ENCODE peak calls at places on chromosomes 6 and 20, in four cellular contexts. V, Y, F and H are unnamed samples.

GRCh38 chr20:22768266-22768665 is 183.9 kb upstream of the FOXA2 start:
- DNase-seq in V (no peak), Y (no peak), F (no peak), H (no peak)

GRCh38 chr6:146968041-146968760 is 236.0 kb upstream of the STXBP5 start:
- DNase-seq in V (no peak), Y (no peak), F (no peak), H (no peak)

GRCh38 chr20:13017235-13017634 is 8.5 kb downstream of the SPTLC3 start:
- DNase-seq in V (no peak), Y (no peak), F (no peak), H (no peak)

GRCh38 chr20:10843161-10843711 is 169.4 kb upstream of the JAG1 start:
- DNase-seq in V (no peak), Y (no peak), F (no peak), H (no peak)

GRCh38 chr6:134415194-134415593 is 97.3 kb upstream of the SGK1 start:
- DNase-seq in V (no peak), Y (no peak), F (no peak), H (no peak)

GRCh38 chr6:111793711-111794111 is 79.5 kb downstream of the FYN start:
- DNase-seq in V (peak; percentile 41), Y (no peak), F (no peak), H (no peak)

GRCh38 chr6:4714961-4715501 is 61.2 kb upstream of the CDYL start:
- DNase-seq in V (no peak), Y (no peak), F (no peak), H (no peak)

GRCh38 chr6:140058846-140059245 is 684.4 kb upstream of the CITED2 start:
- DNase-seq in V (no peak), Y (no peak), F (no peak), H (no peak)

GRCh38 chr6:7572213-7572943 is 17.6 kb upstream of the SNRNP48 start:
- DNase-seq in V (no peak), Y (no peak), F (no peak), H (no peak)

GRCh38 chr6:133956413-133957049 is 3.5 kb downstream of the TBPL1 start:
- DNase-seq in V (no peak), Y (no peak), F (no peak), H (no peak)

GRCh38 chr20:35702824-35703695 is 3.9 kb downstream of the ROMO1 start:
- DNase-seq in V (no peak), Y (no peak), F (no peak), H (no peak)
- TF ChIP-seq POLR2AphosphoS5 in V (no peak), Y (no peak), F (no peak), H (no peak)

DNA sequence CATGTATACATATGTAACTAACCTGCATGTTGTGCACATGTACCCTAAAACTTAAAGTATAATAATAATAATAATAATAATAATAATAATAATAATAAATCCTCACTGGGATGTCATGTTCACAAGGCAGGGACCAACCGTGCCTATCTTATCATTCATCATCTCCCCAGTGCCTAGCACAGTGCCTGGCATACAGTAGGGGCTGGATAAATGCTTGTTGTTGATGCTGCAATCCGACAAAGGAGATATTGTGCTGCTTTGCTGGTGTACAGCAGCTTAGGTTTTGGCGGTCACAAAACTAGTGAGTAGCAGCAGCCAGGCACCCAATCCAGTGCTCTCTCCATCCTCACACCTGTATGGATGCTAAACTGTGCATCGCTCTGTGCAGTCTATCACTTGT is 94.1 kb upstream of the ASF1A start:
- DNase-seq in V (no peak), Y (no peak), F (no peak), H (no peak)
- TF ChIP-seq CTCF in V (no peak), Y (no peak), F (no peak), H (no peak)

DNA sequence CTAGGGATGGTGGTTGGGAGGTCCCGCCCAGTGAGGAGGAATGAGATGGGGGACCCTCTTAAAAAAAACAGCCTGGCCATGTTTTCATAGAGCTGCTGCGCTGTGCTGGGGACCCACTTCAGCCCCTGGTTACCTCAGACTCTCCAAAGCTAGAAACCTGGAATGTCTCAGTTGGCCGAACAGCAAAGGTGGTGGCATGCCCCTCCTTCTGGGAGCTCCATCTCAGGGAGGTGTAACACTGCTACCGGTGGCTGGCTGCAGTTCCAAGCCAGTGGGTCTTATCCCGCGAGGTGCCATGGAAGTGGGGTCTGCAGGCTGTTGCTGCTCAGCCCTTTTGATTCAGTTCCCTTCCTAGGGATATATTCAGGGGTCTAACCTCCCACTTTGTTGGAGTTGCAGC is 35.7 kb upstream of the TFB1M start:
- DNase-seq in V (no peak), Y (no peak), F (no peak), H (no peak)
- TF ChIP-seq POLR2AphosphoS5 in V (no peak), Y (no peak), F (no peak), H (no peak)

GRCh38 chr6:18528084-18528743 is 141.1 kb downstream of the RNF144B start:
- DNase-seq in V (no peak), Y (no peak), F (no peak), H (no peak)
- TF ChIP-seq CTCF in V (no peak), Y (peak; percentile 31), F (peak; percentile 26), H (no peak)

DNA sequence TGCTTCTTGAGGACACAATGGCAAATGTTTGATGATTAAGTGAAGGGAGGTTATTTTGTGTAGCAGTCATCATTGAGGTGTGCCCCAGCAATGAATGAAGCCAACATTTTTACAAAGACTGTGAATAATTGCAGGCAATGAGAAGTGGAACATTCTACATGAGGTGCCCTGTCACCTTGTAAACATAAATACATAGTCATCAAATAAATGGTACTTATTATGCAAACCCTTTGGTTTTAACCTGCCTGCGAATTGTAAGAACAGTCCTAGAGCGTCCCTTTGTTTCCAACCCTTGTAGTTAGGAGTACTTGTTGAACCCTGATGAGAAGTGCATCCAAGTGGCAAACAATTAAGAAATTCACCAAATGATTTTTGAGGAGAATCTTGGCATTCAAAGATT is 7.1 kb upstream of the KIZ start:
- DNase-seq in V (no peak), Y (no peak), F (no peak), H (no peak)
- TF ChIP-seq POLR2AphosphoS5 in V (no peak), Y (no peak), F (no peak), H (no peak)

GRCh38 chr6:77463881-77464867 is 883 bp upstream of the HTR1B start:
- DNase-seq in V (no peak), Y (no peak), F (no peak), H (peak; percentile 50)

GRCh38 chr6:77463308-77463880 is at the start of gene HTR1B:
- DNase-seq in V (no peak), Y (no peak), F (no peak), H (peak; percentile 59)

GRCh38 chr6:77466055-77467028 is 3.1 kb upstream of the HTR1B start:
- DNase-seq in V (peak; percentile 47), Y (no peak), F (peak; percentile 53), H (no peak)

GRCh38 chr6:77461796-77462195 is 1.5 kb downstream of the HTR1B start:
- DNase-seq in V (no peak), Y (no peak), F (no peak), H (no peak)

DNA sequence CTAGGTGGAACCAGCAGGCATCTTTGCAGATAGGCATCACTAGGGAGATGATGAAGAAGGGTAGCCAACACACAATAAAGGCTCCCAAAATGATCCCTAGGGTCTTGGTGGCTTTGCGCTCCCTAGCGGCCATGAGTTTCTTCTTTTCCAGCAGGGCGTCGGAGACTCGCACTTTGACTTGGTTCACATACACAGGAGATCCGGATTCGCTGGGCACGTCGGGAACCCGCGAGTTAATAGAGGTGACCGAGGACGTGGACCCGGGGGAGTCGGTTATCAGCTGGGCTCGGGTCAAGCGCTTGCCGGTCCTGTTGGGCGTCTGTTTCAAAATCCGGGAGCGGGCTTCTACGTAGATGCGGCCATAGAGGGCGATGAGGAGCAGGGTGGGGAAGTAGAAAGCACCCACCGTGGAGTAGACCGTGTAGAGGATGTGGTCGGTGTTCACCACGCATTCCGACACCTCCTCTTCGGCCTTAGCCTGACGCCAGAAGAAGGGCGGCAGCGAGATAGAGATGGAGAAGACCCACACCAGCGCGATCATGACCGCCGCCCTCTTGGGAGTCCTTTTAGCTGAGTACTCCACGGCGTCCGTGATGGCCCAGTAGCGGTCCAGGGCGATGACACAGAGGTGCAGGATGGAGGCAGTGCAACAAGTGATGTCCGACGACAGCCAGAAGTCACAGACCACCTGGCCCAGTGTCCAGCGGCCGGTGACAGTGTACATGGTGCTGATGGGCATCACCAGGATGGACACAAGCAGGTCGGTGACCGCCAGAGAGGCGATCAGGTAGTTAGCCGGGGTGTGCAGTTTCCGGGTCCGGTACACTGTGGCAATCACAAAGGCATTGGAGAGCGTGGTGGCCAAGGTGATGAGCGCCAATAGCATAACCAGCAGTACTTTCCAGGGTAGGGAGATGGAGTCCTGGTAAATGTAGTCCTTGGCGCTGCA is 658 bp downstream of the HTR1B start:
- DNase-seq in V (no peak), Y (no peak), F (no peak), H (peak; percentile 60)
- TF ChIP-seq CTCF in V (no peak), Y (no peak), F (no peak), H (no peak)